ENCODE peak calls at places on chromosomes 1 and 21, in eight cellular contexts. P is T-helper 1 cell; G is H4; O is HS-27A; C is stimulated activated CD4-positive, alpha-beta T cell treated with anti-CD3 and anti-CD28 coated beads, Interleukin-12 subunit alpha, Interleukin-12 subunit beta, amount 100 ng/mL, for 4 hours; Q is Caki2; M is Right ventricle myocardium superior; F is T-cell. I is an unnamed sample.

GRCh38 chr21:37462087-37462861 is 95.7 kb downstream of the DYRK1A start:
- DNase-seq in P (no peak), G (no peak), O (no peak), C (no peak), Q (no peak), M (no peak), F (no peak), I (no peak)

GRCh38 chr1:109024651-109025050 is 17.3 kb downstream of the WDR47 start:
- DNase-seq in P (no peak), G (peak; percentile 14), O (no peak), C (no peak), Q (no peak), M (no peak), F (no peak), I (no peak)

GRCh38 chr1:230503741-230504140 is 77.6 kb upstream of the PGBD5 start:
- DNase-seq in P (no peak), G (no peak), O (no peak), C (no peak), Q (no peak), M (no peak), F (no peak), I (no peak)

GRCh38 chr1:89633745-89634625 is 1.1 kb downstream of the LRRC8C start:
- DNase-seq in P (no peak), G (peak; percentile 13), O (peak; percentile 26), C (peak; percentile 24), Q (peak; percentile 31), M (no peak), F (no peak), I (no peak)

GRCh38 chr1:9444532-9444931 is 94.7 kb upstream of the SLC25A33 start:
- DNase-seq in P (no peak), G (no peak), O (no peak), C (no peak), Q (no peak), M (no peak), F (no peak), I (no peak)

GRCh38 chr1:44500181-44501021 is 95.3 kb downstream of the RNF220 start:
- DNase-seq in P (no peak), G (no peak), O (peak; percentile 20), C (no peak), Q (no peak), M (no peak), F (no peak), I (no peak)

GRCh38 chr1:30906631-30907389 is 1.7 kb downstream of the SDC3 start:
- DNase-seq in P (no peak), G (no peak), O (no peak), C (no peak), Q (no peak), M (no peak), F (no peak), I (no peak)

GRCh38 chr1:226881515-226882185 is 11.2 kb downstream of the PSEN2 start:
- DNase-seq in P (no peak), G (no peak), O (no peak), C (no peak), Q (no peak), M (no peak), F (no peak), I (no peak)

GRCh38 chr1:157751283-157751682 is 25.6 kb downstream of the FCRL2 start:
- DNase-seq in P (no peak), G (no peak), O (no peak), C (no peak), Q (no peak), M (no peak), F (no peak), I (no peak)

I was measured in T-helper 9 cell.